ENCODE peak calls at places on chromosomes 5 and 9, in eight cellular contexts. One of them, this sample, is unnamed.

GRCh38 chr5:95835682-95836405 is 13.3 kb upstream of the GLRX start:
- DNase-seq in GM04504: no peak
- DNase-seq in RPMI8226: peak; percentile 26
- DNase-seq in activated naive CD4-positive, alpha-beta T cell treated with anti-CD3 and anti-CD28 coated beads for 36 hours: peak; percentile 57
- DNase-seq in stimulated activated CD4-positive, alpha-beta T cell treated with anti-CD3 and anti-CD28 coated beads, Interleukin-2, amount 100 ng/mL, for 48 hours: no peak
- DNase-seq in stimulated activated naive CD4-positive, alpha-beta T cell: peak; percentile 29
- DNase-seq in stimulated activated naive B cell treated with anti-CD40 and anti-IgM and Interleukin-4, amounts not matched to agents 10 μg/mL and 1 μg/mL and 100 μg/mL, for 72 hours: no peak
- DNase-seq in NCI-H2081: no peak
- DNase-seq in this sample: no peak

GRCh38 chr5:7875151-7875550 is 6.2 kb downstream of the MTRR start:
- DNase-seq in GM04504: no peak
- DNase-seq in RPMI8226: no peak
- DNase-seq in activated naive CD4-positive, alpha-beta T cell treated with anti-CD3 and anti-CD28 coated beads for 36 hours: no peak
- DNase-seq in stimulated activated CD4-positive, alpha-beta T cell treated with anti-CD3 and anti-CD28 coated beads, Interleukin-2, amount 100 ng/mL, for 48 hours: no peak
- DNase-seq in stimulated activated naive CD4-positive, alpha-beta T cell: no peak
- DNase-seq in stimulated activated naive B cell treated with anti-CD40 and anti-IgM and Interleukin-4, amounts not matched to agents 10 μg/mL and 1 μg/mL and 100 μg/mL, for 72 hours: no peak
- DNase-seq in NCI-H2081: no peak
- DNase-seq in this sample: no peak

GRCh38 chr5:116374434-116374852 is 200.2 kb downstream of the SEMA6A start:
- DNase-seq in GM04504: no peak
- DNase-seq in RPMI8226: no peak
- DNase-seq in activated naive CD4-positive, alpha-beta T cell treated with anti-CD3 and anti-CD28 coated beads for 36 hours: no peak
- DNase-seq in stimulated activated CD4-positive, alpha-beta T cell treated with anti-CD3 and anti-CD28 coated beads, Interleukin-2, amount 100 ng/mL, for 48 hours: no peak
- DNase-seq in stimulated activated naive CD4-positive, alpha-beta T cell: no peak
- DNase-seq in stimulated activated naive B cell treated with anti-CD40 and anti-IgM and Interleukin-4, amounts not matched to agents 10 μg/mL and 1 μg/mL and 100 μg/mL, for 72 hours: no peak
- DNase-seq in NCI-H2081: no peak
- DNase-seq in this sample: no peak

GRCh38 chr9:95876138-95876444 is 600 bp downstream of the ERCC6L2 start:
- DNase-seq in GM04504: no peak
- DNase-seq in RPMI8226: no peak
- DNase-seq in activated naive CD4-positive, alpha-beta T cell treated with anti-CD3 and anti-CD28 coated beads for 36 hours: no peak
- DNase-seq in stimulated activated CD4-positive, alpha-beta T cell treated with anti-CD3 and anti-CD28 coated beads, Interleukin-2, amount 100 ng/mL, for 48 hours: no peak
- DNase-seq in stimulated activated naive CD4-positive, alpha-beta T cell: no peak
- DNase-seq in stimulated activated naive B cell treated with anti-CD40 and anti-IgM and Interleukin-4, amounts not matched to agents 10 μg/mL and 1 μg/mL and 100 μg/mL, for 72 hours: no peak
- DNase-seq in NCI-H2081: no peak
- DNase-seq in this sample: no peak

GRCh38 chr9:5112646-5113045 is 72.8 kb downstream of the INSL6 start:
- DNase-seq in GM04504: no peak
- DNase-seq in RPMI8226: no peak
- DNase-seq in activated naive CD4-positive, alpha-beta T cell treated with anti-CD3 and anti-CD28 coated beads for 36 hours: no peak
- DNase-seq in stimulated activated CD4-positive, alpha-beta T cell treated with anti-CD3 and anti-CD28 coated beads, Interleukin-2, amount 100 ng/mL, for 48 hours: no peak
- DNase-seq in stimulated activated naive CD4-positive, alpha-beta T cell: no peak
- DNase-seq in stimulated activated naive B cell treated with anti-CD40 and anti-IgM and Interleukin-4, amounts not matched to agents 10 μg/mL and 1 μg/mL and 100 μg/mL, for 72 hours: no peak
- DNase-seq in NCI-H2081: no peak
- DNase-seq in this sample: no peak

GRCh38 chr5:179218586-179219330 is 126.5 kb downstream of the ADAMTS2 start:
- DNase-seq in GM04504: no peak
- DNase-seq in RPMI8226: no peak
- DNase-seq in activated naive CD4-positive, alpha-beta T cell treated with anti-CD3 and anti-CD28 coated beads for 36 hours: no peak
- DNase-seq in stimulated activated CD4-positive, alpha-beta T cell treated with anti-CD3 and anti-CD28 coated beads, Interleukin-2, amount 100 ng/mL, for 48 hours: no peak
- DNase-seq in stimulated activated naive CD4-positive, alpha-beta T cell: no peak
- DNase-seq in stimulated activated naive B cell treated with anti-CD40 and anti-IgM and Interleukin-4, amounts not matched to agents 10 μg/mL and 1 μg/mL and 100 μg/mL, for 72 hours: no peak
- DNase-seq in NCI-H2081: no peak
- DNase-seq in this sample: no peak

GRCh38 chr9:34663296-34663590 is 786 bp upstream of the CCL27 start:
- DNase-seq in GM04504: no peak
- DNase-seq in RPMI8226: no peak
- DNase-seq in activated naive CD4-positive, alpha-beta T cell treated with anti-CD3 and anti-CD28 coated beads for 36 hours: no peak
- DNase-seq in stimulated activated CD4-positive, alpha-beta T cell treated with anti-CD3 and anti-CD28 coated beads, Interleukin-2, amount 100 ng/mL, for 48 hours: no peak
- DNase-seq in stimulated activated naive CD4-positive, alpha-beta T cell: peak; percentile 17
- DNase-seq in stimulated activated naive B cell treated with anti-CD40 and anti-IgM and Interleukin-4, amounts not matched to agents 10 μg/mL and 1 μg/mL and 100 μg/mL, for 72 hours: no peak
- DNase-seq in NCI-H2081: no peak
- DNase-seq in this sample: peak; percentile 75

GRCh38 chr9:131530546-131530929 is 525 bp downstream of the UCK1 start:
- DNase-seq in GM04504: peak; percentile 10
- DNase-seq in RPMI8226: peak; percentile 54
- DNase-seq in activated naive CD4-positive, alpha-beta T cell treated with anti-CD3 and anti-CD28 coated beads for 36 hours: peak; percentile 20
- DNase-seq in stimulated activated CD4-positive, alpha-beta T cell treated with anti-CD3 and anti-CD28 coated beads, Interleukin-2, amount 100 ng/mL, for 48 hours: no peak
- DNase-seq in stimulated activated naive CD4-positive, alpha-beta T cell: no peak
- DNase-seq in stimulated activated naive B cell treated with anti-CD40 and anti-IgM and Interleukin-4, amounts not matched to agents 10 μg/mL and 1 μg/mL and 100 μg/mL, for 72 hours: no peak
- DNase-seq in NCI-H2081: peak; percentile 12
- DNase-seq in this sample: peak; percentile 11

GRCh38 chr9:109831996-109832395 is 52.0 kb downstream of the PALM2AKAP2 start:
- DNase-seq in GM04504: no peak
- DNase-seq in RPMI8226: no peak
- DNase-seq in activated naive CD4-positive, alpha-beta T cell treated with anti-CD3 and anti-CD28 coated beads for 36 hours: no peak
- DNase-seq in stimulated activated CD4-positive, alpha-beta T cell treated with anti-CD3 and anti-CD28 coated beads, Interleukin-2, amount 100 ng/mL, for 48 hours: no peak
- DNase-seq in stimulated activated naive CD4-positive, alpha-beta T cell: no peak
- DNase-seq in stimulated activated naive B cell treated with anti-CD40 and anti-IgM and Interleukin-4, amounts not matched to agents 10 μg/mL and 1 μg/mL and 100 μg/mL, for 72 hours: no peak
- DNase-seq in NCI-H2081: no peak
- DNase-seq in this sample: no peak

GRCh38 chr9:74293479-74293878 is 203.7 kb upstream of the RORB start:
- DNase-seq in GM04504: no peak
- DNase-seq in RPMI8226: no peak
- DNase-seq in activated naive CD4-positive, alpha-beta T cell treated with anti-CD3 and anti-CD28 coated beads for 36 hours: no peak
- DNase-seq in stimulated activated CD4-positive, alpha-beta T cell treated with anti-CD3 and anti-CD28 coated beads, Interleukin-2, amount 100 ng/mL, for 48 hours: no peak
- DNase-seq in stimulated activated naive CD4-positive, alpha-beta T cell: no peak
- DNase-seq in stimulated activated naive B cell treated with anti-CD40 and anti-IgM and Interleukin-4, amounts not matched to agents 10 μg/mL and 1 μg/mL and 100 μg/mL, for 72 hours: no peak
- DNase-seq in NCI-H2081: no peak
- DNase-seq in this sample: no peak

GRCh38 chr9:87372401-87372851 is 125.2 kb upstream of the DAPK1 start:
- DNase-seq in GM04504: no peak
- DNase-seq in RPMI8226: no peak
- DNase-seq in activated naive CD4-positive, alpha-beta T cell treated with anti-CD3 and anti-CD28 coated beads for 36 hours: no peak
- DNase-seq in stimulated activated CD4-positive, alpha-beta T cell treated with anti-CD3 and anti-CD28 coated beads, Interleukin-2, amount 100 ng/mL, for 48 hours: no peak
- DNase-seq in stimulated activated naive CD4-positive, alpha-beta T cell: no peak
- DNase-seq in stimulated activated naive B cell treated with anti-CD40 and anti-IgM and Interleukin-4, amounts not matched to agents 10 μg/mL and 1 μg/mL and 100 μg/mL, for 72 hours: no peak
- DNase-seq in NCI-H2081: no peak
- DNase-seq in this sample: no peak

GRCh38 chr5:179137643-179138567 is 77.7 kb downstream of the ZNF354C start:
- DNase-seq in GM04504: no peak
- DNase-seq in RPMI8226: no peak
- DNase-seq in activated naive CD4-positive, alpha-beta T cell treated with anti-CD3 and anti-CD28 coated beads for 36 hours: no peak
- DNase-seq in stimulated activated CD4-positive, alpha-beta T cell treated with anti-CD3 and anti-CD28 coated beads, Interleukin-2, amount 100 ng/mL, for 48 hours: no peak
- DNase-seq in stimulated activated naive CD4-positive, alpha-beta T cell: no peak
- DNase-seq in stimulated activated naive B cell treated with anti-CD40 and anti-IgM and Interleukin-4, amounts not matched to agents 10 μg/mL and 1 μg/mL and 100 μg/mL, for 72 hours: no peak
- DNase-seq in NCI-H2081: no peak
- DNase-seq in this sample: no peak

GRCh38 chr9:94882953-94883641 is 156.6 kb downstream of the AOPEP start:
- DNase-seq in GM04504: no peak
- DNase-seq in RPMI8226: no peak
- DNase-seq in activated naive CD4-positive, alpha-beta T cell treated with anti-CD3 and anti-CD28 coated beads for 36 hours: no peak
- DNase-seq in stimulated activated CD4-positive, alpha-beta T cell treated with anti-CD3 and anti-CD28 coated beads, Interleukin-2, amount 100 ng/mL, for 48 hours: no peak
- DNase-seq in stimulated activated naive CD4-positive, alpha-beta T cell: no peak
- DNase-seq in stimulated activated naive B cell treated with anti-CD40 and anti-IgM and Interleukin-4, amounts not matched to agents 10 μg/mL and 1 μg/mL and 100 μg/mL, for 72 hours: no peak
- DNase-seq in NCI-H2081: no peak
- DNase-seq in this sample: no peak

GRCh38 chr5:106493910-106494309 is 1176.8 kb downstream of the EFNA5 start:
- DNase-seq in GM04504: no peak
- DNase-seq in RPMI8226: no peak
- DNase-seq in activated naive CD4-positive, alpha-beta T cell treated with anti-CD3 and anti-CD28 coated beads for 36 hours: no peak
- DNase-seq in stimulated activated CD4-positive, alpha-beta T cell treated with anti-CD3 and anti-CD28 coated beads, Interleukin-2, amount 100 ng/mL, for 48 hours: no peak
- DNase-seq in stimulated activated naive CD4-positive, alpha-beta T cell: no peak
- DNase-seq in stimulated activated naive B cell treated with anti-CD40 and anti-IgM and Interleukin-4, amounts not matched to agents 10 μg/mL and 1 μg/mL and 100 μg/mL, for 72 hours: no peak
- DNase-seq in NCI-H2081: no peak
- DNase-seq in this sample: no peak

GRCh38 chr5:84383816-84384603 is 670 bp downstream of the EDIL3 start:
- DNase-seq in GM04504: no peak
- DNase-seq in RPMI8226: peak; percentile 5
- DNase-seq in activated naive CD4-positive, alpha-beta T cell treated with anti-CD3 and anti-CD28 coated beads for 36 hours: no peak
- DNase-seq in stimulated activated CD4-positive, alpha-beta T cell treated with anti-CD3 and anti-CD28 coated beads, Interleukin-2, amount 100 ng/mL, for 48 hours: no peak
- DNase-seq in stimulated activated naive CD4-positive, alpha-beta T cell: no peak
- DNase-seq in stimulated activated naive B cell treated with anti-CD40 and anti-IgM and Interleukin-4, amounts not matched to agents 10 μg/mL and 1 μg/mL and 100 μg/mL, for 72 hours: no peak
- DNase-seq in NCI-H2081: no peak
- DNase-seq in this sample: peak; percentile 54

GRCh38 chr5:77087484-77088291 is 603 bp upstream of the ZBED3 start:
- DNase-seq in GM04504: no peak
- DNase-seq in RPMI8226: no peak
- DNase-seq in activated naive CD4-positive, alpha-beta T cell treated with anti-CD3 and anti-CD28 coated beads for 36 hours: no peak
- DNase-seq in stimulated activated CD4-positive, alpha-beta T cell treated with anti-CD3 and anti-CD28 coated beads, Interleukin-2, amount 100 ng/mL, for 48 hours: no peak
- DNase-seq in stimulated activated naive CD4-positive, alpha-beta T cell: no peak
- DNase-seq in stimulated activated naive B cell treated with anti-CD40 and anti-IgM and Interleukin-4, amounts not matched to agents 10 μg/mL and 1 μg/mL and 100 μg/mL, for 72 hours: no peak
- DNase-seq in NCI-H2081: no peak
- DNase-seq in this sample: no peak

GRCh38 chr9:89798546-89799120 is 193.8 kb downstream of the GADD45G start:
- DNase-seq in GM04504: no peak
- DNase-seq in RPMI8226: no peak
- DNase-seq in activated naive CD4-positive, alpha-beta T cell treated with anti-CD3 and anti-CD28 coated beads for 36 hours: no peak
- DNase-seq in stimulated activated CD4-positive, alpha-beta T cell treated with anti-CD3 and anti-CD28 coated beads, Interleukin-2, amount 100 ng/mL, for 48 hours: no peak
- DNase-seq in stimulated activated naive CD4-positive, alpha-beta T cell: no peak
- DNase-seq in stimulated activated naive B cell treated with anti-CD40 and anti-IgM and Interleukin-4, amounts not matched to agents 10 μg/mL and 1 μg/mL and 100 μg/mL, for 72 hours: no peak
- DNase-seq in NCI-H2081: no peak
- DNase-seq in this sample: no peak

GRCh38 chr9:4080889-4081548 is 218.8 kb downstream of the GLIS3 start:
- DNase-seq in GM04504: no peak
- DNase-seq in RPMI8226: no peak
- DNase-seq in activated naive CD4-positive, alpha-beta T cell treated with anti-CD3 and anti-CD28 coated beads for 36 hours: no peak
- DNase-seq in stimulated activated CD4-positive, alpha-beta T cell treated with anti-CD3 and anti-CD28 coated beads, Interleukin-2, amount 100 ng/mL, for 48 hours: no peak
- DNase-seq in stimulated activated naive CD4-positive, alpha-beta T cell: no peak
- DNase-seq in stimulated activated naive B cell treated with anti-CD40 and anti-IgM and Interleukin-4, amounts not matched to agents 10 μg/mL and 1 μg/mL and 100 μg/mL, for 72 hours: no peak
- DNase-seq in NCI-H2081: no peak
- DNase-seq in this sample: no peak